ENCODE peak calls at places on chromosomes 5 and 9, in four cellular contexts. A is DND-41, N is dorsolateral prefrontal cortex, K is WERI-Rb-1. S is an unnamed sample.

GRCh38 chr9:99896119-99896518 is 10.3 kb upstream of the STX17 start:
- DNase-seq in N (no peak), A (no peak), K (no peak), S (no peak)

GRCh38 chr5:51556833-51557232 is 173.6 kb downstream of the ISL1 start:
- DNase-seq in N (no peak), K (no peak), A (no peak), S (no peak)

GRCh38 chr9:14097215-14097614 is 216.7 kb downstream of the NFIB start:
- DNase-seq in K (no peak), A (no peak), N (no peak), S (no peak)

GRCh38 chr9:80156262-80156661 is 584.5 kb downstream of the TLE4 start:
- DNase-seq in A (no peak), K (no peak), N (no peak), S (no peak)

GRCh38 chr5:112614285-112614684 is 123.4 kb upstream of the APC start:
- DNase-seq in K (no peak), A (no peak), N (no peak), S (no peak)

GRCh38 chr5:159206368-159206767 is 3.0 kb downstream of the RNF145 start:
- DNase-seq in A (no peak), N (no peak), K (no peak), S (no peak)

GRCh38 chr5:139926797-139927503 is 116.1 kb downstream of the NRG2 start:
- DNase-seq in A (no peak), N (no peak), K (no peak), S (no peak)

GRCh38 chr5:56111404-56111781 is 116.6 kb upstream of the IL6ST start:
- DNase-seq in N (no peak), A (no peak), K (no peak), S (no peak)

GRCh38 chr5:29614202-29614601 is 1579.3 kb upstream of the CDH6 start:
- DNase-seq in K (no peak), N (no peak), A (no peak), S (no peak)

GRCh38 chr5:180090769-180091546 is 19.4 kb upstream of the RNF130 start:
- DNase-seq in K (peak), N (peak), A (no peak), S (no peak)

GRCh38 chr9:108813951-108814601 is 41.7 kb downstream of the ACTL7B start:
- DNase-seq in N (peak), K (no peak), A (no peak), S (no peak)

GRCh38 chr5:96924016-96924443 is 11.8 kb upstream of the LNPEP start:
- DNase-seq in K (no peak), N (no peak), A (no peak), S (no peak)

GRCh38 chr9:36191290-36191645 is 547 bp downstream of the CLTA start:
- DNase-seq in N (peak), K (peak), A (peak), S (peak)

GRCh38 chr5:52867809-52868208 is 80.1 kb downstream of the ITGA1 start:
- DNase-seq in A (no peak), N (no peak), K (no peak), S (no peak)

GRCh38 chr9:84315278-84315877 is 25.2 kb downstream of the SLC28A3 start:
- DNase-seq in A (peak), N (no peak), K (peak), S (no peak)

GRCh38 chr9:113181165-113181564 is 30.4 kb downstream of the SLC31A2 start:
- DNase-seq in A (no peak), N (no peak), K (no peak), S (no peak)

GRCh38 chr5:32299059-32299677 is 13.6 kb downstream of the MTMR12 start:
- DNase-seq in N (no peak), A (no peak), K (no peak), S (no peak)

GRCh38 chr5:142697356-142697807 is 11.5 kb upstream of the FGF1 start:
- DNase-seq in K (no peak), A (no peak), N (no peak), S (peak)

GRCh38 chr5:65774346-65774745 is 52.3 kb downstream of the NLN start:
- DNase-seq in N (no peak), K (no peak), A (no peak), S (no peak)

DNA sequence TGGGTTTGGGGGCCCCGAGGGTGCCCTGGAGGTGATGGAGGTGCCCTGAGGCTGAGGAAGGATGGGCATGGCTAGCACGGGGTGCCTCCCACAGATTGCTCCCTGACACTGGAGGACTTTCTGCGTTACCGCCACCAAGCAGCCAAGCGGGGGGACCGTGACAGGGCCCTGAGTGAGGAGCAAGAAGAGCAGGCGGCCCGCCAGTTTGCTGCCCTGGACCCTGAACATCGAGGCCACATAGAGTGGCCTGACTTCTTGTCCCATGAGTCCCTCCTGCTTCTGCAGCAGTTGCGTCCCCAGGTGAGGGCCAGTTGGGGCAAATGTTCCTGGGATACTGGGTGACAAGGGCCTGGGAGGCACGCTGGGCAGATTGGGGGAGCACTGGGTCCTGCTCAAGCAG is 13.1 kb upstream of the DNAJB5 start:
- DNase-seq in N (no peak), A (no peak), K (no peak), S (no peak)
- H3K27ac ChIP-seq in N (no peak), A (no peak), K (no peak), S (no peak)

GRCh38 chr9:88951143-88951542 is 40.1 kb upstream of the S1PR3 start:
- DNase-seq in K (no peak), A (no peak), N (no peak), S (no peak)

GRCh38 chr9:88952976-88953375 is 38.3 kb upstream of the S1PR3 start:
- DNase-seq in K (no peak), N (no peak), A (no peak), S (no peak)

GRCh38 chr9:88952086-88952615 is 39.1 kb upstream of the S1PR3 start:
- DNase-seq in K (no peak), A (no peak), N (no peak), S (no peak)

GRCh38 chr9:88953401-88954029 is 37.8 kb upstream of the S1PR3 start:
- DNase-seq in N (peak), K (no peak), A (no peak), S (peak)

GRCh38 chr9:88954073-88954472 is 37.2 kb upstream of the S1PR3 start:
- DNase-seq in A (peak), N (no peak), K (no peak), S (no peak)
- H3K27ac ChIP-seq in A (no peak), N (no peak), K (no peak), S (no peak)

DNA sequence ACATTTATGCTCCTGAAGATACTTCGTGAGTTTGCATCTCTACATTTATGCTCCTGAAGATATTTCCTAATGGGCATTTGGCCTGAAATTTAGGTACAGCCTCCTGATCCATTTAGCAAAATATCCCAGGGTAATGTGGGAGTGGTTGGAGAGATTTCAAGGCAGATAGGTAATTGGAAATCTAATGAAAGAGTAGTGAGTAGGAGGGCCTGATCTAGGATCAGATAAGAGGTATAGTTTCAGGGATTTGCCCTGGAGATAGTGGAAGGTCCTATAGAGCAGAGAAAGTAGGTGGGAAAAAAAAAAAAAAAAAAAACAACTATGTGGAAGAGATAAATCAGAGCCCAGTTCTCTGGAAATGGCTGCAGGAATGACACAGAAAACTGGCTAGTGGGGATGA is 14.6 kb upstream of the SNX2 start:
- DNase-seq in K (no peak), N (no peak), A (no peak), S (no peak)
- H3K27ac ChIP-seq in K (no peak), N (no peak), A (no peak), S (no peak)

DNA sequence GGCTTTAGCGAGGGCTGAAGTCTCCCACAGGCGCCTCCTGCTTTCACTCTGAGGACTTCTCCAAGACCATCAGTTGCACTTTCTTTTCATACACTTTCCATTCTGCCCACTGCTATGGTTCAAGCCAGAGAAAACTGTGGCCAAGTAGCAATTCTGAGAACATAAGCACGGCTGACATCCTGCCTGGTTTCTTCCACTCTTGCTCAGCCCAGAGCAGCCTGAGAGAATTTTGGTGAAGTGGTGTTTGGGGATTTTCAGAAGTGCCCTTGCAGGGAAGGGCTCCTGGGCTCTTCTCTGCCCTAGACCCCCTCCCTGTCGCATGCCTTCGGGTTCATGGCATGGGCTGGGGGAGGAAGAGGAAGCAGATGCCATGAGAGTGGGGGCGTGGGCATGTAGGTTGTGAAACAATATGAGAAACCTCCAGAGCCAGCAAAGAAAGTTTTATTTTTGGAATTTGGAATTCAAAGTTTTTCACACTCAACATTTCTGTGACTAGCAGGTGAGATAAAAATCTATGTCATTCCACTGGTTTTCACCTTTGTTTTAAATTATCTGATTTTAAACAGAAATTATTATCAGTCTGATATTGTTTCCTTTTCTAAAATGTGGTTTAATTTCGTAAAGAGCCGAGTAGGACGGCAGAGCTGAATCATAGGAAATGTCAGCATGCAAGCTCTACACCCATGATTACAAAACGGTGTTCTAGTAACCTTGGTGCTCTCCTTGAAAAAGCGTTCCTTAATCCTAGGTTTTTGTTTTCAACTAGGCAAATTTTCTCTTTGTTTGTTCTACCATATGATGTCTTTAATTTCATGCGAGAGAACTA is 27.8 kb upstream of the TNFSF8 start:
- DNase-seq in K (no peak), A (peak), N (no peak), S (peak)
- H3K27ac ChIP-seq in K (no peak), A (peak), N (no peak), S (peak)

S was measured in substantia nigra.